ENCODE peak calls at places on chromosomes 1 and 21, in ten cellular contexts. Q, L, X, C, V, W, H, M, R and N are unnamed samples.
A peak's percentile ranks its signal among the peaks of the same experiment; 100 is the strongest.

GRCh38 chr1:221439734-221440436 is 302.0 kb downstream of the DUSP10 start:
- DNase-seq in Q (no peak), L (peak; percentile 83), X (no peak), C (no peak), V (peak; percentile 98), W (no peak), H (no peak), M (peak; percentile 27), R (peak; percentile 93), N (no peak)

GRCh38 chr1:41754540-41754939 is 164.2 kb downstream of the HIVEP3 start:
- DNase-seq in Q (no peak), L (no peak), X (no peak), C (no peak), V (no peak), W (no peak), H (no peak), M (peak; percentile 29), R (no peak), N (no peak)

GRCh38 chr21:33896691-33897090 is 18.9 kb downstream of the ATP5PO start:
- DNase-seq in Q (no peak), L (no peak), X (no peak), C (no peak), V (no peak), W (no peak), H (no peak), M (no peak), R (no peak), N (no peak)

GRCh38 chr1:42646056-42646455 is 12.2 kb upstream of the PPIH start:
- DNase-seq in Q (no peak), L (no peak), X (no peak), C (no peak), V (peak; percentile 15), W (no peak), H (no peak), M (no peak), R (no peak), N (no peak)

GRCh38 chr1:204177133-204177532 is 11.0 kb upstream of the REN start:
- DNase-seq in Q (no peak), L (peak; percentile 16), X (no peak), C (no peak), V (no peak), W (no peak), H (no peak), M (no peak), R (no peak), N (no peak)

GRCh38 chr1:221161571-221162041 is 282.4 kb downstream of the HLX start:
- DNase-seq in Q (no peak), L (no peak), X (no peak), C (no peak), V (no peak), W (no peak), H (no peak), M (no peak), R (no peak), N (no peak)

GRCh38 chr1:109104364-109105151 is 9.4 kb upstream of the ELAPOR1 start:
- DNase-seq in Q (no peak), L (no peak), X (no peak), C (no peak), V (no peak), W (no peak), H (no peak), M (no peak), R (no peak), N (no peak)

GRCh38 chr1:75937034-75937433 is 4.8 kb upstream of the ASB17 start:
- DNase-seq in Q (no peak), L (no peak), X (no peak), C (no peak), V (no peak), W (no peak), H (no peak), M (no peak), R (no peak), N (no peak)

GRCh38 chr21:41673596-41674335 is 93.1 kb downstream of the RIPK4 start:
- DNase-seq in Q (no peak), L (no peak), X (no peak), C (no peak), V (no peak), W (no peak), H (no peak), M (no peak), R (no peak), N (no peak)

GRCh38 chr1:243254233-243254926 is 701 bp downstream of the CEP170 start:
- DNase-seq in Q (peak; percentile 86), L (peak; percentile 64), X (peak; percentile 48), C (peak; percentile 30), V (peak; percentile 53), W (peak; percentile 33), H (peak; percentile 65), M (peak; percentile 54), R (no peak), N (peak; percentile 58)

GRCh38 chr1:205263580-205264190 is 35.9 kb downstream of the TMCC2 start:
- DNase-seq in Q (no peak), L (no peak), X (no peak), C (no peak), V (peak; percentile 51), W (no peak), H (no peak), M (no peak), R (no peak), N (no peak)

GRCh38 chr1:200090252-200091159 is 63.0 kb downstream of the NR5A2 start:
- DNase-seq in Q (no peak), L (peak; percentile 74), X (no peak), C (no peak), V (peak; percentile 4), W (no peak), H (no peak), M (no peak), R (no peak), N (no peak)

GRCh38 chr1:108120163-108120562 is 80.0 kb downstream of the SLC25A24 start:
- DNase-seq in Q (no peak), L (no peak), X (no peak), C (no peak), V (no peak), W (no peak), H (no peak), M (no peak), R (no peak), N (no peak)

GRCh38 chr1:113792986-113793385 is 19.3 kb downstream of the RSBN1 start:
- DNase-seq in Q (no peak), L (no peak), X (no peak), C (no peak), V (no peak), W (no peak), H (no peak), M (no peak), R (no peak), N (no peak)

GRCh38 chr1:13812456-13813397 is 112.7 kb downstream of the PRDM2 start:
- DNase-seq in Q (no peak), L (no peak), X (no peak), C (no peak), V (no peak), W (no peak), H (no peak), M (no peak), R (peak; percentile 13), N (no peak)

GRCh38 chr1:17161926-17162800 is 42.8 kb upstream of the PADI1 start:
- DNase-seq in Q (no peak), L (no peak), X (no peak), C (no peak), V (no peak), W (no peak), H (no peak), M (no peak), R (no peak), N (no peak)

GRCh38 chr1:150576794-150577556 is 2.4 kb downstream of the MCL1 start:
- DNase-seq in Q (no peak), L (no peak), X (no peak), C (peak; percentile 58), V (no peak), W (no peak), H (no peak), M (no peak), R (no peak), N (no peak)
- H3K27ac ChIP-seq in Q (peak overlapping the region; percentile 99), L (peak overlapping the region; percentile 98), X (peak overlapping the region; percentile 99), C (peak overlapping the region; percentile 98), V (peak overlapping the region; percentile 97), W (peak overlapping the region; percentile 100), H (peak overlapping the region; percentile 96), M (peak overlapping the region; percentile 90), R (no peak overlapping the region), N (peak overlapping the region; percentile 97)

GRCh38 chr21:37153193-37153934 is 80.3 kb downstream of the TTC3 start:
- DNase-seq in Q (no peak), L (no peak), X (no peak), C (peak; percentile 40), V (no peak), W (no peak), H (no peak), M (no peak), R (no peak), N (no peak)
- H3K4me3 ChIP-seq in Q (no peak overlapping the region), L (no peak overlapping the region), X (no peak overlapping the region), C (no peak overlapping the region), V (no peak overlapping the region), W (no peak overlapping the region), H (no peak overlapping the region), M (no peak overlapping the region), R (no peak overlapping the region), N (no peak overlapping the region)

DNA sequence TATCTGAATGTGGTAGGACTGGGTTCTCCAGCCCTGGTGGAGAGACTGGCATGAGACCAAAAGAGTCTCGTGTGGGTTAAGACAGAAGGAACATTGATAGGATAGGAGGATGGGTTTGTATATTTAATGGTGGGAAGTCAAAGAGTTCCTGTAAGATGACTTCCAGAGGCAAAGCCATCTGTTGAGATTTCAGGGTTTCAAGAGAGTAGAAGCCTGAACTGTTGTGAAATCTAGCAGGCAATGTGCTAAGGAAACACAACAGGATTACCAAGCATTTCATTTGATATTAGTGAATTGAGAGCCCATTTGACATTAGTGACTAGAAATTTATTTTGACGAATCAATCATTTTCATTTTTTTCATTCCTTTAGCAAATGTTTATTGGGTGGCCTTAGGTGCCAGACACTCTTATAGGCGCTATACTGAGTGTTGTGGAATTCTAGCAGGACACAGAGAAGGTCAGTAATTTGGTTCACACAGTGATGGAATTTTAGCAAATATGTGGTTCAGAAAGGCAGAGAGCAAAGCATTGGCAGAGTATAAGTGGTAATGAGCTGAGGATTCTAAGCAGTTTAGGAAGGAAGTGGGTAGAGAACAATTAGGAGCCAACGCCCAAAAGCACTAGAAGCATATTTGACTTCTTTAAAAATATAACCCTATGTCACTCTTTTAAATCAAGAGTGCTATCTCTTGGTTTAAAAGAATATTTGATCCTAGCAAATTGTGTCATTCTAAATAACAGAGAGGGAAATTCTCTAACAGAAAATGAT is 149.3 kb downstream of the AK5 start:
- DNase-seq in Q (no peak), L (no peak), X (no peak), C (no peak), V (no peak), W (no peak), H (no peak), M (no peak), R (no peak), N (no peak)
- TF ChIP-seq CTCF in Q (no peak), L (no peak), X (no peak), C (no peak), V (no peak), W (no peak), H (no peak), M (no peak), R (no peak), N (no peak)

DNA sequence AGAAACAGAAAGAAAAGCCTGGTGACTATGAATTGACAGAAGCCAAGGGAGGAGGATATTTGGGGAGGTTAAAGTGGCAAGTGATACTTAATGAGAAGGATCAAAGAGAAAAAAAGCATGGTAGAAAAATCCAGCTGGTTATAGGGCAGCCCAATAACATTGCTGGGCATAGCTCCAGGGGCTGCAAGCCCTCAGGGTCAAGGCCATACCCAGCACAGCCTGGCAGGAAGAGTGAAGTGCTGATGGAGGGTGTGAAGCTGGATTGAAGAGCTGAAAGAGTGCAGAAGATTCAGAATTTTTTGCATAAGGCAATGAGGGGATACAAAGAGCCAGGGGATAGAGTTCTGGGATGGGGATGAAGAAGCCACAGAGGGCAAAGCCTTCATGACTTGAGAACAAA is 8.0 kb upstream of the HSD11B1 start:
- DNase-seq in Q (no peak), L (no peak), X (no peak), C (no peak), V (no peak), W (no peak), H (no peak), M (no peak), R (no peak), N (no peak)
- H3K27ac ChIP-seq in Q (no peak overlapping the region), L (no peak overlapping the region), X (no peak overlapping the region), C (no peak overlapping the region), V (no peak overlapping the region), W (no peak overlapping the region), H (no peak overlapping the region), M (no peak overlapping the region), R (no peak overlapping the region), N (no peak overlapping the region)